ENCODE peak calls at places on chromosomes 2 and 18, in four cellular contexts. A is psoas muscle, R is ovary, T is astrocyte. I is an unnamed sample.

GRCh38 chr2:127072970-127073369 is 34.0 kb downstream of the BIN1 start:
- DNase-seq in T (no peak), R (no peak), A (no peak), I (no peak)

GRCh38 chr2:28359222-28360065 is 33.2 kb upstream of the FOSL2 start:
- DNase-seq in R (no peak), A (no peak), T (peak), I (peak)

GRCh38 chr2:109211324-109211723 is 82.3 kb downstream of the SH3RF3 start:
- DNase-seq in A (no peak), R (no peak), T (no peak), I (no peak)

GRCh38 chr2:53127061-53127650 is 640.4 kb upstream of the CHAC2 start:
- DNase-seq in R (no peak), T (no peak), A (no peak), I (no peak)

GRCh38 chr2:236679906-236680305 is 110.3 kb downstream of the ACKR3 start:
- DNase-seq in R (no peak), A (no peak), T (peak), I (peak)

GRCh38 chr2:119248311-119248710 is 24.7 kb downstream of the STEAP3 start:
- DNase-seq in A (no peak), T (peak), R (peak), I (peak)

GRCh38 chr18:71027531-71027930 is 738.7 kb downstream of the SOCS6 start:
- DNase-seq in A (no peak), T (no peak), R (no peak), I (no peak)

GRCh38 chr2:118940008-118940407 is 2.0 kb upstream of the MARCO start:
- DNase-seq in T (no peak), R (no peak), A (no peak), I (no peak)

GRCh38 chr2:53077413-53077812 is 690.2 kb upstream of the CHAC2 start:
- DNase-seq in A (no peak), R (no peak), T (no peak), I (no peak)

GRCh38 chr2:67256892-67257291 is 140.2 kb upstream of the ETAA1 start:
- DNase-seq in T (peak), R (no peak), A (no peak), I (peak)

GRCh38 chr2:42957109-42958035 is 165.0 kb upstream of the HAAO start:
- DNase-seq in T (peak), R (no peak), A (no peak), I (peak)

GRCh38 chr2:60530660-60531276 is 22.7 kb downstream of the BCL11A start:
- DNase-seq in R (no peak), T (peak), A (no peak), I (no peak)
- H3K4me3 ChIP-seq in R (no peak), T (peak), A (no peak), I (no peak)

GRCh38 chr2:213167559-213167958 is 16.1 kb upstream of the IKZF2 start:
- DNase-seq in R (no peak), A (no peak), T (no peak), I (no peak)

GRCh38 chr2:213166109-213166508 is 14.7 kb upstream of the IKZF2 start:
- DNase-seq in T (no peak), R (no peak), A (no peak), I (no peak)

GRCh38 chr2:213162515-213163118 is 11.2 kb upstream of the IKZF2 start:
- DNase-seq in R (no peak), A (no peak), T (peak), I (peak)

GRCh38 chr2:213161759-213162514 is 10.5 kb upstream of the IKZF2 start:
- DNase-seq in R (no peak), A (no peak), T (peak), I (peak)

GRCh38 chr2:213164263-213164662 is 12.9 kb upstream of the IKZF2 start:
- DNase-seq in T (no peak), A (no peak), R (no peak), I (no peak)
- TF ChIP-seq CTCF in T (no peak), A (no peak), R (no peak), I (no peak)

GRCh38 chr2:212977149-212977548 is 174.3 kb downstream of the IKZF2 start:
- DNase-seq in R (no peak), A (no peak), T (no peak), I (no peak)

GRCh38 chr2:212979799-212980198 is 171.6 kb downstream of the IKZF2 start:
- DNase-seq in A (no peak), R (no peak), T (no peak), I (no peak)

GRCh38 chr2:212974692-212975091 is 176.7 kb downstream of the IKZF2 start:
- DNase-seq in R (no peak), A (no peak), T (peak), I (peak)

GRCh38 chr2:212975333-212975732 is 176.1 kb downstream of the IKZF2 start:
- DNase-seq in T (no peak), A (no peak), R (no peak), I (peak)

DNA sequence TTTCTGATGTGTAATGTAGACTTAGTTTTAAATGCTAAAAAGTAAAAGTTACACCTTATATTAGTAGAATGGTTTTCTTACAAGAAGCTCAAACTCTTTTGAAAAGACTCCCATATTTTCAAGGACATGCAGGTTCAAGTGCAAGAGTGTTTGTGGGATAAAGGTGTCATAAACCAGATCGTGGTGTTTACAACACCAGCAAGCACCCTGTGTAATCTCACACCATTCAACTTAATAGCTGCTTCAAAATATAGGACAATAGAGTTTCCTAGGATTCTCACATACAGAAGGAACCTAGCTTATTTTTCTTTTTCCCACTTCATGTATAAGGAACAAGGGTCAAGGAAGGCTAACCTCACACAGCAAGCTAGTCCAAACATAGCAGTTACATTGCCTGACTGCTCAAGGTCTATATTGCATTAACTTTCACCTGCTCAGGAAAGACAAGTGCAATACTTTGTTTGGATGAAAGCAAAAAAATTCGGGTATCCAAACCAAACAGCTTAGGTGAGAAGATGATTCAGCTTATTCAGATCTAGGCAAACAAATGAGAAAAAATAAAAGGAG is 172.3 kb downstream of the IKZF2 start:
- DNase-seq in T (no peak), R (no peak), A (no peak), I (no peak)
- H3K4me3 ChIP-seq in T (no peak), R (no peak), A (no peak), I (no peak)

DNA sequence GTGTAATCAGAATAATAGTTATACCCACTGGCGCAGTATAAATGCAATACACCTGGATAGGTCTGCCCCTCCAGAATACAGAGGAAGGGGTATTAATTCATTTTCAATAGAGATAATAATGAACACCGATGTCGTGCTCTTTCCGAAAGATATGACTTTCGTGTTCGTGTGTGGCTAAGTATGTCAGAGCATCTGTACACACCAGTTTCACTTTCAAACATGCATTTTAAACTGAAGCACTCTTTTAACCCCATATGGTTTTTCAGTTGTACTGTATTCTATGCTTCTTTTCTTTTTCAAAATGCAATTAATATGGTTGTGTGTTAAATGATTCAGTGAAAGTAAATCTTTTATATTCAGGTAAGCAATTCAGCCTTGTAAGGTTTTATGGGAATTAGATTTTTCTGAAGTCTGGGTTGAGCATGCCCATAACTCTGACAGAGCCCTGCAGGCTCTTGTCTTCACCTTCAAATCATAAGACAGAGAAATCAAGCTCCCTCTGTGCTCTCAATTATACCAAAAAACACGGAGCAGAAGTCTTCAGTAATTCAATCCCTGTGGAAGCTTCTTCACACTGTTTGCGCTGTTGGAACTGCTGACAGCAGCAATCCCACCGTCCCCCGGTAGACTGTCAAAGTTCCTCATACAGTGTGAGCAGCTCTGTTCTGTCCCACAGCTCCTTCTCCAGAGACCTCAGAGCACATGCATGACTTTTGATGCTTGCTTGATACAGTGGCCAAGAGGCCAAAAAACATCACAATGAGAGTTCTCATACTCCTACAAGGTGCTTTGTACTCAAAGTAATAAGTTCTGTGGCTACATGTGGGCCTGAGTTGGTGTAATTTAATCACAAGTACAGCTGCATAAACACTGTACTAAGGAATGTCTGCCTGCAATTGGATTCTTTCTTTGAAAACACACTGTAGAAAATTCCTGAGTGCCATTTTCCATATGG is 186.9 kb downstream of the ZNF521 start:
- DNase-seq in A (no peak), R (no peak), T (peak), I (peak)
- TF ChIP-seq CTCF in A (peak), R (no peak), T (no peak), I (no peak)

GRCh38 chr2:181466661-181467576 is 9.7 kb downstream of the ITGA4 start:
- DNase-seq in R (peak), A (peak), T (peak), I (peak)

GRCh38 chr2:181468857-181469256 is 11.7 kb downstream of the ITGA4 start:
- DNase-seq in A (no peak), R (no peak), T (peak), I (no peak)

GRCh38 chr2:181470815-181471214 is 13.6 kb downstream of the ITGA4 start:
- DNase-seq in A (no peak), R (no peak), T (no peak), I (no peak)

GRCh38 chr2:181465686-181466375 is 8.6 kb downstream of the ITGA4 start:
- DNase-seq in T (peak), A (no peak), R (no peak), I (peak)

DNA sequence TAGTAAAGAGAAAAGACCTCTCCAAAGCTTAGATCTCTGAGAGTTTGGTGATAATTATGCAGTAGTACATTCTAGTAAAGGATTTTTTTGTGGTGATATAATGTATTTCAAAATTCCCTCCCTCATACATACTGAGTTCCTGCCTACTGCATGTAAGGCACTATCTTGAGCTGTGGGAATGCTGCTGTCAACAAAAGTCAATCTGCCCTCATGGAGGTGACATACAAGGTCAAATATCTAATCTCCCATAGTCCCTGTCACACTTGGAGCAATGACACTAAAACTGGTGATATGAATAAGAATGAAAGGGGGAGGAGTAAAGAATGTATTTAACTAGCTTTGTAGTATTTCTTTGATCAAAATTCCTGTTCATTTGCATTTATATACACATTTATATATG is 11.1 kb downstream of the ITGA4 start:
- DNase-seq in T (no peak), R (no peak), A (no peak), I (no peak)
- H3K4me3 ChIP-seq in T (no peak), R (no peak), A (no peak), I (no peak)

GRCh38 chr2:17309186-17309585 is 209.1 kb downstream of the RAD51AP2 start:
- DNase-seq in T (no peak), A (no peak), R (no peak), I (no peak)

GRCh38 chr2:17311104-17311619 is 207.1 kb downstream of the RAD51AP2 start:
- DNase-seq in A (no peak), R (no peak), T (no peak), I (no peak)

GRCh38 chr2:17306706-17307105 is 211.5 kb downstream of the RAD51AP2 start:
- DNase-seq in A (no peak), T (no peak), R (no peak), I (no peak)

GRCh38 chr2:17311771-17312511 is 206.3 kb downstream of the RAD51AP2 start:
- DNase-seq in A (no peak), T (peak), R (no peak), I (no peak)

DNA sequence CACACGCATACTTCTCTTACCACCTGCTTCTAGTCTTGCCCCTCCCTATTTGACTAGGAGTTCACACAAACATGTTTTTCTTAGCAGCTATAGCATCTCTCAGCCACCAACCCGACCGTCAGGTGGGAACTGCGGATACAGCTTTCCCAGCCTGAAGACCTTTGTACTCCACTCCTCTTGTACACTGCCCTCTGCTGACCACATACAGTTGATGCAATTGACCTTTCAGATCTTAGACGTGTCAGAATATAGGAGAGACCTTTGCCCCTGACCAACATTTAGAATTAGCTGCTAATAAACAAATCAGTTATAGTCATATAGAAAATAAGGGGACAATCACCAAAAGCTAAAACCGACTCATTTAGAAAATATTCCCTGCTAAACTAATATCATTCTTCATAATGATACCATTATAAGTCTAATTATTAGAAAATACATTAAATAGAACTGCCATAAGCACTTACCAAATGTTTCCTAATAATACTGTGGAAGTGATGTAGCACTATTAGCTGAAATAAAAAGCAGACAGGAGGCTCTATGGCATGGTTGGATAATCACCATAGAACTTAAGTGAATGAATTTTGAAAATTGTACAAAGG is 208.4 kb downstream of the RAD51AP2 start:
- DNase-seq in A (no peak), T (peak), R (no peak), I (peak)
- TF ChIP-seq CTCF in A (peak), T (peak), R (no peak), I (peak)

GRCh38 chr2:1742680-1743395 is 1.5 kb downstream of the PXDN start:
- DNase-seq in R (peak), A (peak), T (peak), I (peak)

GRCh38 chr2:1742300-1742679 is 2.0 kb downstream of the PXDN start:
- DNase-seq in R (peak), T (no peak), A (no peak), I (no peak)

GRCh38 chr2:1744446-1745170 is at the start of gene PXDN:
- DNase-seq in R (peak), T (peak), A (peak), I (peak)

GRCh38 chr2:1744151-1744445 is 217 bp downstream of the PXDN start:
- DNase-seq in R (peak), T (no peak), A (no peak), I (no peak)

DNA sequence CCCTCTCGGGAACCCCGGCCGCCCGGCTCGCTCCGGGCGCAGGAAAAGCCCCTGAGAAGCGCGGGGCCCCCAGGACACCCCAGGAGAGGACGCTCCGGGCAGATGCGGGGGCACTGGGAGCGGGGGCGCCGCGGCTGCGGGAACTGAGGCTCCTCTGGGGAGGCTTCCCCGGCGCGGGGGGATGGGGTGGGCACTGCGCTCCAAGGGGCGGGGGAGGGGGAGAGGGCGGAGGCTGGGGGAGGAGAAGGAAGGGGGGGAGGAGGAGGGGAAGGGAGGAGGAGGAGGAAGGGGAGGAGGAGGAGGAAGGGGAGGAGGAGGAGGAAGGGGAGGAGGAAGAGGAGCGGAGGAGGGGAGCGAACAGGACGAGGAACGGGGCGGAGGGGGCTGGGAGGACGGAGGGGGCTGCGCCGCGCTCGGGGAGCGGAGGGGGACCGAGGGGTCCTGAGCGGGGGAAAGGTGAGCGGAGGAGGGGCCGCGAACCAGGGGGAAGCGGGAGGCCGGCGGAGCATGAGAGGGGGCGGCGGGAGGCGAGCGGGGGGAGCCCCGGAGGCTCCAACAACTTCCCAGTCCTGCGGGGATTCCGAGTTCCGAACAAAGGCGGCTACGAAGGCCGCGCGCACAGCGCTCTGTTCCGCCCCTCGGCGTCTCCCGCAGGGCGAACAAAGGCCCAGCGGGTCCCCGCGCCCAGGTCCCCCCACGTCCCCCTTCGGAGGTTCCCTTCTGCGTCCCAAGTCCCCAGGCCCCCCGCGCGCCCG is 742 bp downstream of the PXDN start:
- DNase-seq in T (peak), A (peak), R (peak), I (no peak)
- H3K4me3 ChIP-seq in T (peak), A (peak), R (peak), I (peak)

DNA sequence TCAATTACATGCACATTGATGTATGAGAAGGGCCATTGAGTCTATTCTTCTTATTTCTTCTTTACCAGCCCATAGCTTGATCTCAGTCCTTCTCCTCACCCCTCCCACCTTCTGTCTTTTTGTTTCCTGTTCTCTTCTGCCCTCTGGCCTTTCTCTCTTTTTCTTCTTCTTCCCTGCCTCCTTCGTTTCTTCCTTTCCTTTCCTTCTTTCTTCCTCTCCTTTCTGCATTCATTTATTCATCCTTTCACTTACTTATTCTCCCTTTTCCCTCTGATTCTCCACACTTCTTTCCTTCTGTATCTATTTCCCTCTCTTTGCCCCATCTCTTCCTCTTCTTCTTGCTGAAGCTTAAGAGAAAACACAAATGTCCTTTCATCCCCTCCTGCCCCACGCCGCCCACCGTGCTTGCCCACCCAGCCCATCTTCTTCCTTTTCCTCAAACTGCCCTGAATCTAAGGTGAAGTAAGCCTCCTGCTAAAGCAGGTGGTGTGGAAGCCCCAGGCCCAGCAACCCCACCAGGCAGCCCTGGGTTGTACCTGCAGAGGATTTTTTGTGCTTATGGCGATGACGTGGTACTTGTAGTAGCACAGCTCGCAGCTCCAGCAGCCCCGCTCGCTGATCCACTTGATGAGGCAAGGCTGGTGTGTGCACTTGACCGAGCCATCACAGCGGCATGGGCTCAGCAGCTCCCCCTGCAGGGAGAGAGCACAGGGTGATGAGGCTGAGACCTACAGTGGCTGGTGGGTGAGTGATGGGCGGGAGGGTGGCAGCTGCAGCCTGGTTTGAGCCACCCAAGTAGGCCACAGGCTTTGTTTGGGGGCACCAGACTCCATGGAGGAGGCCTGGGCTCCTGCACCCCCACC is 89.0 kb downstream of the MARCHF4 start:
- DNase-seq in T (no peak), A (no peak), R (no peak), I (peak)
- TF ChIP-seq CTCF in T (peak), A (no peak), R (no peak), I (peak)

I was measured in bronchial epithelial cell.